ENCODE peak calls at places on chromosomes 6 and 20, in seven cellular contexts. E is mesenchymal stem cell; F is CD8-positive, alpha-beta T cell; P is heart left ventricle; V is neuronal stem cell; L is fibroblast of lung; I is naive thymus-derived CD4-positive, alpha-beta T cell. N is an unnamed sample.

GRCh38 chr20:9236408-9236912 is 167.6 kb downstream of the PLCB4 start:
- DNase-seq in E (peak; percentile 28), F (no peak), P (no peak), V (no peak), L (no peak), I (no peak), N (no peak)

GRCh38 chr6:48067148-48067709 is 43.8 kb downstream of the PTCHD4 start:
- DNase-seq in E (no peak), F (no peak), P (no peak), V (no peak), L (no peak), I (no peak), N (no peak)

GRCh38 chr6:139091859-139092258 is 43.0 kb upstream of the HECA start:
- DNase-seq in E (no peak), F (no peak), P (no peak), V (no peak), L (no peak), I (no peak), N (no peak)

GRCh38 chr6:19697744-19698290 is 139.4 kb upstream of the ID4 start:
- DNase-seq in E (peak; percentile 18), F (no peak), P (no peak), V (no peak), L (peak; percentile 59), I (no peak), N (no peak)

GRCh38 chr6:144302701-144303351 is 17.7 kb downstream of the UTRN start:
- DNase-seq in E (no peak), F (no peak), P (no peak), V (no peak), L (no peak), I (no peak), N (no peak)

GRCh38 chr6:113306552-113307145 is 550.5 kb upstream of the MARCKS start:
- DNase-seq in E (peak; percentile 17), F (peak; percentile 48), P (peak; percentile 59), V (peak; percentile 30), L (peak; percentile 18), I (peak; percentile 9), N (peak; percentile 74)

GRCh38 chr6:5072440-5072839 is 12.7 kb upstream of the PPP1R3G start:
- DNase-seq in E (no peak), F (no peak), P (no peak), V (no peak), L (no peak), I (no peak), N (no peak)

GRCh38 chr20:36607586-36608387 is 2.2 kb downstream of the RAB5IF start:
- DNase-seq in E (no peak), F (no peak), P (no peak), V (no peak), L (no peak), I (no peak), N (no peak)

GRCh38 chr6:170134077-170135040 is 156.5 kb downstream of the DLL1 start:
- DNase-seq in E (no peak), F (peak; percentile 38), P (no peak), V (peak; percentile 31), L (no peak), I (no peak), N (no peak)

GRCh38 chr6:42369568-42369967 is 82.2 kb downstream of the TRERF1 start:
- DNase-seq in E (no peak), F (peak; percentile 51), P (no peak), V (no peak), L (no peak), I (no peak), N (no peak)

GRCh38 chr20:58433759-58434158 is 44.7 kb downstream of the VAPB start:
- DNase-seq in E (peak; percentile 83), F (no peak), P (no peak), V (no peak), L (peak; percentile 78), I (no peak), N (no peak)

GRCh38 chr6:110101885-110102284 is 77.6 kb downstream of the WASF1 start:
- DNase-seq in E (no peak), F (no peak), P (no peak), V (no peak), L (no peak), I (no peak), N (no peak)

GRCh38 chr20:50038574-50038991 is 55.8 kb downstream of the SNAI1 start:
- DNase-seq in E (no peak), F (no peak), P (no peak), V (no peak), L (no peak), I (no peak), N (no peak)

GRCh38 chr6:116267879-116268588 is 11.7 kb downstream of the TSPYL1 start:
- DNase-seq in E (no peak), F (no peak), P (no peak), V (no peak), L (no peak), I (no peak), N (no peak)

GRCh38 chr6:140433072-140433471 is 1058.6 kb upstream of the CITED2 start:
- DNase-seq in E (no peak), F (no peak), P (no peak), V (no peak), L (no peak), I (no peak), N (no peak)

GRCh38 chr6:37103169-37104039 is 66.5 kb upstream of the PIM1 start:
- DNase-seq in E (peak; percentile 33), F (no peak), P (peak; percentile 78), V (no peak), L (peak; percentile 46), I (no peak), N (no peak)

GRCh38 chr20:61957961-61958715 is 107.5 kb downstream of the TAF4 start:
- DNase-seq in E (peak; percentile 6), F (peak; percentile 23), P (no peak), V (no peak), L (no peak), I (no peak), N (no peak)

GRCh38 chr20:6671829-6672228 is 95.7 kb upstream of the BMP2 start:
- DNase-seq in E (no peak), F (no peak), P (no peak), V (no peak), L (no peak), I (no peak), N (no peak)

GRCh38 chr6:40997256-40997957 is 41.6 kb downstream of the UNC5CL start:
- DNase-seq in E (peak; percentile 88), F (no peak), P (no peak), V (peak; percentile 82), L (peak; percentile 53), I (no peak), N (no peak)

GRCh38 chr6:2875840-2876207 is 27.3 kb downstream of the SERPINB9 start:
- DNase-seq in E (no peak), F (peak; percentile 79), P (peak; percentile 45), V (no peak), L (no peak), I (peak; percentile 64), N (no peak)

GRCh38 chr20:36820073-36820472 is 46.5 kb upstream of the DSN1 start:
- DNase-seq in E (no peak), F (no peak), P (no peak), V (no peak), L (no peak), I (no peak), N (no peak)

GRCh38 chr6:159063549-159063948 is 18.8 kb upstream of the TAGAP start:
- DNase-seq in E (no peak), F (no peak), P (no peak), V (no peak), L (no peak), I (no peak), N (no peak)
- H3K4me1 ChIP-seq in E (no peaks in the 10 kb centered on the region), F (peaks cover 52% of the 10 kb centered on the region), P (no peaks in the 10 kb centered on the region), V (no peaks in the 10 kb centered on the region), L (no peaks in the 10 kb centered on the region), I (peaks cover 51% of the 10 kb centered on the region), N (no peaks in the 10 kb centered on the region)

GRCh38 chr6:108734336-108734922 is 113.8 kb upstream of the ARMC2 start:
- DNase-seq in E (no peak), F (no peak), P (no peak), V (no peak), L (no peak), I (no peak), N (no peak)
- H3K4me1 ChIP-seq in E (peaks cover 11% of the 10 kb centered on the region), F (no peaks in the 10 kb centered on the region), P (no peaks in the 10 kb centered on the region), V (peaks cover 10% of the 10 kb centered on the region), L (peaks cover 32% of the 10 kb centered on the region), I (no peaks in the 10 kb centered on the region), N (no peaks in the 10 kb centered on the region)

GRCh38 chr6:156822747-156823206 is 45.6 kb downstream of the ARID1B start:
- DNase-seq in E (peak; percentile 57), F (no peak), P (no peak), V (no peak), L (no peak), I (no peak), N (no peak)

GRCh38 chr6:156821707-156822106 is 44.5 kb downstream of the ARID1B start:
- DNase-seq in E (no peak), F (no peak), P (no peak), V (no peak), L (no peak), I (no peak), N (no peak)

GRCh38 chr6:156816505-156816904 is 39.3 kb downstream of the ARID1B start:
- DNase-seq in E (peak; percentile 58), F (no peak), P (peak; percentile 71), V (no peak), L (peak; percentile 64), I (no peak), N (no peak)

GRCh38 chr6:156824142-156824541 is 47.0 kb downstream of the ARID1B start:
- DNase-seq in E (no peak), F (no peak), P (no peak), V (no peak), L (no peak), I (no peak), N (no peak)

DNA sequence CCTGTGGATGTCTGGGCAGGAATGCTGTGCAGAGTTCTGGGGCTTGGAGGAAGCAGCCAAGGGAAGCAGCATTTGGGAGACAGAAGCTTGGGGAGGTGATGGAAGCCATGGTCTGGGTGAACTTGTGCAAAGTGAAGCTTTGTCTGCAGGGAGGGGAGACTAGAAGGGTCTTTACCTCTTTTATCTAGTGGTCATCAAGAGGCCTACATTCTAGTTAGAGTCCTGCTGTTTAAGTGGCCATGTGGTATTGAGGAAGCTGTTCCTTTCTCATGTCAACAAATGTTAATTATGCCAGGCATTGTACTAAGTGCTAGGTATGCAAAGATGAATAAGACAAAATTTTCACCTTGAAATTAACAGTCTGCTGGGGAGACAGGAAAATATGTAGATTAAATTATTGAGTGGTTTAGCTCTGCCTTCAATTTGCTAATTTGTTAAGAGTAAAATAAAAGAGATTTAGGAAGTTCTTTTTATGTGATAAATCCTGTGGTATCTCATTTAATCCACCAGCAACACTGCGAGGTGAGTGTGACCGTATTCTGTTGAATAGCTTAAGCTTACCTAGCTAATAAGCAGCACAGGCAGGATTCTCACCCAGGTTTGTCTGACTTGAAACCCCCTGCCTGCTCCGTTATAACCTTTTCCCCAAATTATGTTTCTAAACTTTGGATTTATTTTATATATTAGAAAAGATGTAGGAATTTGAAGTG is 43.1 kb downstream of the ARID1B start:
- DNase-seq in E (no peak), F (no peak), P (no peak), V (no peak), L (no peak), I (no peak), N (no peak)
- H3K4me1 ChIP-seq in E (peaks cover 9% of the 10 kb centered on the region), F (peaks cover 66% of the 10 kb centered on the region), P (no peaks in the 10 kb centered on the region), V (peaks cover 3% of the 10 kb centered on the region), L (peaks cover 4% of the 10 kb centered on the region), I (peaks cover 31% of the 10 kb centered on the region), N (no peaks in the 10 kb centered on the region)

DNA sequence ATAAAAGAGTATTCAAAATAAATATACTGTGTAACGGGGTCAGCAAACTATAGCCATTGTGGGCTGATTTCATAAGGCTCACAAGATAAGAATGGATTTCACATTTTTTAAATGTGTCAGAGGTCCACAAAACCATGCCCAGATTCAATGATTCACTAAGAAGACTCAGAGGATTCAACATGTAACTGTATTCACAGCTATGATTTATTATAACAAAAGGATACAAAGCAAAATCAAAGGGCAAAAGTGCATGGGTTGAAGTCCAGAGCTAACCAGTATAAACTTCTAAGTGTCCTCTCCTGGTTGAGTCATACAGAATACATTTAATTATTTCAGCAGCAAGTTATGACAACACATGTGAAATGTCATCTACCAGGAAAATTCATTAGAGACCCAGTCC is 49.2 kb downstream of the TBC1D32 start:
- DNase-seq in E (peak; percentile 9), F (no peak), P (no peak), V (no peak), L (peak; percentile 77), I (no peak), N (no peak)
- H3K4me1 ChIP-seq in E (no peaks in the 10 kb centered on the region), F (no peaks in the 10 kb centered on the region), P (no peaks in the 10 kb centered on the region), V (no peaks in the 10 kb centered on the region), L (no peaks in the 10 kb centered on the region), I (no peaks in the 10 kb centered on the region), N (no peaks in the 10 kb centered on the region)

N was measured in tibial nerve.